ENCODE peak calls at places on chromosomes 7 and 10, in ten cellular contexts. A, S, C, R, K, O, P, M, W and D are unnamed samples.

GRCh38 chr10:132065491-132066105 is at the start of gene JAKMIP3:
- DNase-seq in A (peak; percentile 92), S (peak; percentile 23), C (peak; percentile 74), R (peak; percentile 64), K (no peak), O (no peak), P (peak; percentile 91), M (peak; percentile 92), W (peak; percentile 72), D (peak; percentile 63)

GRCh38 chr10:101653536-101653935 is 41.4 kb downstream of the FBXW4 start:
- DNase-seq in A (no peak), S (no peak), C (no peak), R (no peak), K (no peak), O (no peak), P (no peak), M (no peak), W (no peak), D (no peak)

GRCh38 chr10:62230344-62231138 is 38.1 kb downstream of the RTKN2 start:
- DNase-seq in A (no peak), S (no peak), C (no peak), R (no peak), K (no peak), O (no peak), P (no peak), M (peak; percentile 34), W (no peak), D (no peak)

GRCh38 chr10:113493943-113494342 is 58.9 kb upstream of the HABP2 start:
- DNase-seq in A (no peak), S (no peak), C (no peak), R (no peak), K (no peak), O (no peak), P (no peak), M (peak; percentile 93), W (no peak), D (no peak)

GRCh38 chr10:48457949-48458661 is 146.8 kb downstream of the ARHGAP22 start:
- DNase-seq in A (no peak), S (peak; percentile 13), C (no peak), R (no peak), K (no peak), O (no peak), P (no peak), M (no peak), W (peak; percentile 61), D (no peak)

GRCh38 chr10:32038777-32039176 is 17.4 kb downstream of the KIF5B start:
- DNase-seq in A (no peak), S (no peak), C (no peak), R (no peak), K (no peak), O (no peak), P (no peak), M (peak; percentile 50), W (no peak), D (no peak)

GRCh38 chr10:5963591-5963990 is 13.8 kb downstream of the IL15RA start:
- DNase-seq in A (no peak), S (no peak), C (no peak), R (no peak), K (peak; percentile 10), O (no peak), P (no peak), M (no peak), W (no peak), D (no peak)

GRCh38 chr10:121910673-121911420 is 17.0 kb downstream of the ATE1 start:
- DNase-seq in A (peak; percentile 40), S (no peak), C (no peak), R (no peak), K (no peak), O (no peak), P (peak; percentile 54), M (peak; percentile 23), W (no peak), D (peak; percentile 50)

DNA sequence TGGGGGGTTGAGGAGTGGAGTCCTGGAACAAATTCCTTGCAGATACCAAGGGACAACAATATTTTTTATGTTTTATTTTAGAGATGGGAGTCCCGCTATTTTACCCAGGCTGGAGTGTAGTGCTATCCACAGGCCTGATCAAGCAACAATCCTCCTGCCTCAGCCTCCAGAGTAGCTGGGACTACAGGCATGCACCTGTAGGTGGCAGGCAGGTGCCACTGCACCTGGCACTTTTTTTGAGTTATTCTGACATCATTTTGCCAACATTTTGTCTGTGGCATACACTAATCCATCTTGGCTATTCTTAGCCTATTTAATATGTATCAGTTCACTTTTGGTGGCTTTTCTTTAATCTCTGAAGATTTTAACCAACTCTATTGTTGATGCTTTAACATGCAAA is 317.8 kb upstream of the MTPN start:
- DNase-seq in A (no peak), S (no peak), C (no peak), R (no peak), K (no peak), O (no peak), P (no peak), M (no peak), W (no peak), D (no peak)
- TF ChIP-seq CTCF in A (no peak), S (no peak), C (no peak), R (no peak), K (no peak), O (peak; percentile 36), P (no peak), M (no peak), W (no peak), D (peak; percentile 13)

GRCh38 chr10:73809061-73809818 is 2.2 kb downstream of the NDST2 start:
- DNase-seq in A (no peak), S (no peak), C (no peak), R (no peak), K (no peak), O (no peak), P (no peak), M (no peak), W (no peak), D (no peak)

GRCh38 chr10:73812662-73813061 is 1.3 kb upstream of the NDST2 start:
- DNase-seq in A (no peak), S (no peak), C (no peak), R (no peak), K (no peak), O (no peak), P (no peak), M (no peak), W (no peak), D (no peak)

GRCh38 chr10:73808021-73808815 is 3.2 kb downstream of the NDST2 start:
- DNase-seq in A (no peak), S (no peak), C (no peak), R (no peak), K (no peak), O (no peak), P (no peak), M (no peak), W (no peak), D (no peak)

GRCh38 chr10:73810735-73811465 is 498 bp downstream of the NDST2 start:
- DNase-seq in A (peak; percentile 30), S (peak; percentile 57), C (no peak), R (peak; percentile 79), K (peak; percentile 70), O (no peak), P (no peak), M (peak; percentile 24), W (peak; percentile 81), D (no peak)

DNA sequence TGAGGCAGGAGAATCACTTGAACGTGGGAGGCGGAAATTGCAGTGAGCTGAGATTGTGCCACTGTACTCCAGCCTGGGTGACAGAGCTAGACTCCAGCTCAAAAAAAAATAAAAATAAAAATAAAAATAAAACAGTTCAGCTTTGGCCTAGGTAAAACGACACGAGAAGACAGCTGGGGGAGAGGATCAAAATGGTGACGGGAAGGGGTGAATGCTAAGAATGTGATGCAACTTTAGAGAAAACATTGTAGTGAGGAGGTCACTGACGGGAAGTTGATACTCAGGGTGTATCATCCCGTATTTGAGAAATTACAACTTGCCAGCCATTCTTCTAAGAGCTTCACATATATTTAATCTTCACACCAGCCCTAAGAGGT is 1.1 kb downstream of the NDST2 start:
- DNase-seq in A (peak; percentile 36), S (no peak), C (no peak), R (no peak), K (no peak), O (no peak), P (no peak), M (peak; percentile 62), W (no peak), D (no peak)
- H3K4me3 ChIP-seq in A (peak overlapping the region; percentile 70), S (peak overlapping the region; percentile 93), C (peak overlapping the region; percentile 84), R (peak overlapping the region; percentile 88), K (peak overlapping the region; percentile 94), O (peak overlapping the region; percentile 71), P (peak overlapping the region; percentile 80), M (peak overlapping the region; percentile 78), W (peak overlapping the region; percentile 85), D (peak overlapping the region; percentile 78)

GRCh38 chr7:131105803-131106680 is 221.6 kb upstream of the MKLN1 start:
- DNase-seq in A (peak; percentile 84), S (peak; percentile 87), C (peak; percentile 91), R (peak; percentile 90), K (peak; percentile 91), O (no peak), P (no peak), M (peak; percentile 73), W (peak; percentile 90), D (no peak)

GRCh38 chr7:131105294-131105802 is 222.3 kb upstream of the MKLN1 start:
- DNase-seq in A (peak; percentile 37), S (no peak), C (no peak), R (no peak), K (no peak), O (no peak), P (no peak), M (peak; percentile 31), W (no peak), D (no peak)

GRCh38 chr7:131103997-131104396 is 223.7 kb upstream of the MKLN1 start:
- DNase-seq in A (peak; percentile 91), S (no peak), C (no peak), R (no peak), K (no peak), O (no peak), P (peak; percentile 64), M (peak; percentile 95), W (no peak), D (no peak)

GRCh38 chr7:131106681-131107342 is 220.9 kb upstream of the MKLN1 start:
- DNase-seq in A (no peak), S (peak; percentile 73), C (peak; percentile 81), R (peak; percentile 73), K (peak; percentile 65), O (no peak), P (no peak), M (no peak), W (peak; percentile 84), D (no peak)

DNA sequence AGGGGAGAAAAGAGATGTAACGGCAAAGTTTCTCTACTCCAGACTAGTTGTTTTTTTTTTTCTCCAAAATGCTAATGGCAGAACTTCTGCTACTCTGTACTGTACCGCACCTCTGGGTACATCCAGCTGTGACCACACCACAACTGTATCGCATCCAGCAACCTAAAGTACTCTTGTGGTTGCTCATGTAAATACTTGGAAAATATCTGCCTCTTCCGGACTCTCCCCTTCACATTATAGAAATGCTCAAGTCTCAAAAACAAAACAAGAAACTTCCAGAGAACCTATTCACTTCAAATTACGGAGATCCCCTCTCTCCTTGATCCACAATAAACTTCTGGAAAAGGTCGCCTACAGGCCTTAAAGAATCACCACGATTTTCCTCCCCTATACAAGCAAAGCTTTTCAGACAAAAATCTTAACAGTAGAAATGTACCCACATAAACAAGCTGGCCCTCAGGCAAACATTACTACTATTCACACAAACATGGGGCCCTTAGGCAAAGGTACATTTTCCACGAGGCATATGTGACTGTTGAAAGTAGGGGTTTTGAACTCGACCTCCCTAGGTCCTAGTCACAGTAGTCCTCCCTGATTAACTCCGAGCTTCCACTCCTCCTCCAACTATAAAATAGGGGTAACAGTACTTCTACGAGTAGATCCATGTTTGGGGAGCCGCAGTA is 222.9 kb upstream of the MKLN1 start:
- DNase-seq in A (peak; percentile 43), S (no peak), C (no peak), R (no peak), K (no peak), O (no peak), P (no peak), M (peak; percentile 56), W (no peak), D (no peak)
- TF ChIP-seq CTCF in A (no peak), S (no peak), C (no peak), R (no peak), K (no peak), O (no peak), P (no peak), M (no peak), W (no peak), D (no peak)

DNA sequence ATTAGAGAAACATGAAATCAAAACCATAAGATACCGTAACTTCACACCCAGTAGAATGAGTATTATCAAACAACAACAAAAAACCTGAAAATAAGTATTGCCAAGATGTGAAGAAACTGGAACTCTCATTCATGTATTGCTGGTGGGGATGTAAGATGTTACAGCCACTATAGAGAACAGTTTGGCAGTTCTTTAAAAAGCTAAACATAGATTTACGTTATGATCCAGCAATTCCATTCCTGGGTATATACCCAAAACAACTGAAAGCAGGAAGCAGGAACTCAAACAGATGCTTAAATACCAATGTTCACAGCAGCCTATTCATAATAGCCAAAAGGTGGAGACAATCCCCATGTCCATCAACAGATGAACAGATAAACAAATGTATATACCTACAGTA is 72.5 kb downstream of the NT5C2 start:
- DNase-seq in A (no peak), S (no peak), C (no peak), R (no peak), K (no peak), O (no peak), P (no peak), M (no peak), W (no peak), D (no peak)
- H3K4me3 ChIP-seq in A (no peak overlapping the region), S (no peak overlapping the region), C (no peak overlapping the region), R (no peak overlapping the region), K (no peak overlapping the region), O (no peak overlapping the region), P (no peak overlapping the region), M (no peak overlapping the region), W (peak overlapping the region; percentile 15), D (no peak overlapping the region)